ENCODE peak calls at places on chromosomes 5 and 9, in five cellular contexts. G is B cell; W is anterior cingulate cortex; L is activated naive CD4-positive, alpha-beta T cell treated with Interleukin-2 at 50 U/mL for 16 hours; J is dermis blood vessel endothelial cell. R is an unnamed sample.

GRCh38 chr5:61089351-61089750 is 72.9 kb downstream of the SMIM15 start:
- DNase-seq in G (no peak), W (no peak), L (no peak), J (peak; percentile 50), R (no peak)

GRCh38 chr5:73766902-73767301 is 140.9 kb downstream of the ARHGEF28 start:
- DNase-seq in G (no peak), W (no peak), L (no peak), J (no peak), R (no peak)

GRCh38 chr5:45507174-45507573 is 189.0 kb downstream of the HCN1 start:
- DNase-seq in G (no peak), W (peak; percentile 74), L (no peak), J (no peak), R (peak; percentile 74)

GRCh38 chr9:136564379-136564988 is 18.6 kb upstream of the NOTCH1 start:
- DNase-seq in G (no peak), W (no peak), L (no peak), J (peak; percentile 58), R (no peak)

GRCh38 chr5:106940301-106940846 is 730.4 kb downstream of the EFNA5 start:
- DNase-seq in G (no peak), W (no peak), L (no peak), J (no peak), R (no peak)

GRCh38 chr9:94100152-94100879 is 16.1 kb downstream of the PTPDC1 start:
- DNase-seq in G (no peak), W (no peak), L (no peak), J (no peak), R (no peak)

GRCh38 chr5:92394935-92395334 is 1011.8 kb upstream of the ARRDC3 start:
- DNase-seq in G (no peak), W (no peak), L (no peak), J (no peak), R (no peak)

GRCh38 chr5:38673671-38674071 is 117.2 kb upstream of the LIFR start:
- DNase-seq in G (no peak), W (no peak), L (no peak), J (peak; percentile 27), R (no peak)

GRCh38 chr9:100602302-100602930 is 24.5 kb downstream of the CAVIN4 start:
- DNase-seq in G (no peak), W (no peak), L (no peak), J (peak; percentile 78), R (no peak)

GRCh38 chr9:35277649-35278359 is 116.0 kb downstream of the UNC13B start:
- DNase-seq in G (no peak), W (no peak), L (no peak), J (peak; percentile 77), R (no peak)

GRCh38 chr5:88890070-88890781 is 7.2 kb upstream of the MEF2C start:
- DNase-seq in G (no peak), W (no peak), L (no peak), J (peak; percentile 13), R (no peak)

GRCh38 chr5:172167893-172168292 is 20.1 kb downstream of the STK10 start:
- DNase-seq in G (no peak), W (no peak), L (no peak), J (no peak), R (peak; percentile 53)

GRCh38 chr5:116970318-116970717 is 395.7 kb upstream of the SEMA6A start:
- DNase-seq in G (no peak), W (no peak), L (no peak), J (no peak), R (no peak)

GRCh38 chr9:87862536-87863268 is 20.0 kb upstream of the SPATA31E1 start:
- DNase-seq in G (no peak), W (no peak), L (no peak), J (peak; percentile 26), R (no peak)

R was measured in dorsolateral prefrontal cortex.